ENCODE peak calls at places on chromosomes 2 and 18, in six cellular contexts. One of them, this sample, is unnamed.

GRCh38 chr2:187302619-187303018 is 145.4 kb downstream of the CALCRL start:
- DNase-seq in endothelial cell: no peak
- DNase-seq in mesendoderm: no peak
- DNase-seq in ecto neural progenitor cell: no peak
- DNase-seq in HFFc6: peak
- DNase-seq in NT2/D1: no peak
- DNase-seq in this sample: no peak

GRCh38 chr2:7377861-7378569 is 460.8 kb downstream of the RNF144A start:
- DNase-seq in endothelial cell: peak
- DNase-seq in mesendoderm: peak
- DNase-seq in ecto neural progenitor cell: peak
- DNase-seq in HFFc6: no peak
- DNase-seq in NT2/D1: peak
- DNase-seq in this sample: no peak

GRCh38 chr2:20421988-20422678 is 24.7 kb upstream of the RHOB start:
- DNase-seq in endothelial cell: no peak
- DNase-seq in mesendoderm: no peak
- DNase-seq in ecto neural progenitor cell: no peak
- DNase-seq in HFFc6: peak
- DNase-seq in NT2/D1: no peak
- DNase-seq in this sample: peak

GRCh38 chr18:4987452-4988405 is 209.3 kb downstream of the AKAIN1 start:
- DNase-seq in endothelial cell: no peak
- DNase-seq in mesendoderm: peak
- DNase-seq in ecto neural progenitor cell: no peak
- DNase-seq in HFFc6: no peak
- DNase-seq in NT2/D1: peak
- DNase-seq in this sample: no peak

GRCh38 chr2:218406949-218407703 is 7.5 kb downstream of the CTDSP1 start:
- DNase-seq in endothelial cell: peak
- DNase-seq in mesendoderm: no peak
- DNase-seq in ecto neural progenitor cell: no peak
- DNase-seq in HFFc6: peak
- DNase-seq in NT2/D1: no peak
- DNase-seq in this sample: no peak

GRCh38 chr2:222819722-222820333 is 41.0 kb upstream of the ACSL3 start:
- DNase-seq in endothelial cell: no peak
- DNase-seq in mesendoderm: no peak
- DNase-seq in ecto neural progenitor cell: no peak
- DNase-seq in HFFc6: peak
- DNase-seq in NT2/D1: no peak
- DNase-seq in this sample: no peak

GRCh38 chr2:3585239-3586109 is 9.4 kb upstream of the COLEC11 start:
- DNase-seq in endothelial cell: no peak
- DNase-seq in mesendoderm: no peak
- DNase-seq in ecto neural progenitor cell: no peak
- DNase-seq in HFFc6: peak
- DNase-seq in NT2/D1: no peak
- DNase-seq in this sample: no peak

GRCh38 chr2:95392730-95393455 is 9.6 kb upstream of the FAHD2A start:
- DNase-seq in endothelial cell: no peak
- DNase-seq in mesendoderm: peak
- DNase-seq in ecto neural progenitor cell: peak
- DNase-seq in HFFc6: no peak
- DNase-seq in NT2/D1: no peak
- DNase-seq in this sample: no peak

GRCh38 chr2:113861740-113862139 is 28.1 kb upstream of the ACTR3 start:
- DNase-seq in endothelial cell: no peak
- DNase-seq in mesendoderm: no peak
- DNase-seq in ecto neural progenitor cell: no peak
- DNase-seq in HFFc6: no peak
- DNase-seq in NT2/D1: no peak
- DNase-seq in this sample: no peak

GRCh38 chr2:217387776-217388381 is 528.0 kb upstream of the TNP1 start:
- DNase-seq in endothelial cell: no peak
- DNase-seq in mesendoderm: no peak
- DNase-seq in ecto neural progenitor cell: no peak
- DNase-seq in HFFc6: no peak
- DNase-seq in NT2/D1: no peak
- DNase-seq in this sample: no peak

GRCh38 chr18:616380-616995 is 19.7 kb downstream of the CLUL1 start:
- DNase-seq in endothelial cell: no peak
- DNase-seq in mesendoderm: peak
- DNase-seq in ecto neural progenitor cell: no peak
- DNase-seq in HFFc6: peak
- DNase-seq in NT2/D1: no peak
- DNase-seq in this sample: no peak

GRCh38 chr18:73677458-73677857 is 470.2 kb downstream of the FBXO15 start:
- DNase-seq in endothelial cell: no peak
- DNase-seq in mesendoderm: no peak
- DNase-seq in ecto neural progenitor cell: no peak
- DNase-seq in HFFc6: no peak
- DNase-seq in NT2/D1: no peak
- DNase-seq in this sample: no peak